ENCODE peak calls at places on chromosomes 7 and 10, in six cellular contexts. W is H1, Q is IMR-90, T is H9, I is neuronal stem cell, P is trophoblast cell. S is an unnamed sample.

GRCh38 chr7:24980695-24981543 is 941 bp upstream of the OSBPL3 start:
- DNase-seq in I (no peak), W (peak; percentile 50), Q (peak; percentile 36), T (peak; percentile 49), P (peak; percentile 67), S (peak; percentile 60)

GRCh38 chr7:127258111-127258510 is 5.4 kb upstream of the GRM8 start:
- DNase-seq in P (no peak), Q (no peak), W (no peak), I (no peak), T (no peak), S (no peak)

GRCh38 chr10:86128360-86128759 is 238.2 kb downstream of the GRID1 start:
- DNase-seq in I (no peak), P (no peak), W (no peak), Q (no peak), T (no peak), S (no peak)

GRCh38 chr7:127943541-127944521 is 87.4 kb downstream of the LRRC4 start:
- DNase-seq in W (no peak), Q (peak; percentile 72), P (no peak), I (no peak), T (no peak), S (no peak)

GRCh38 chr7:39934132-39934531 is 15.9 kb upstream of the CDK13 start:
- DNase-seq in P (no peak), Q (no peak), T (no peak), W (no peak), I (no peak), S (no peak)

GRCh38 chr7:34067406-34067805 is 162.1 kb downstream of the BMPER start:
- DNase-seq in Q (peak; percentile 29), W (no peak), T (no peak), P (no peak), I (no peak), S (no peak)

GRCh38 chr10:80596391-80597257 is 58.9 kb downstream of the SH2D4B start:
- DNase-seq in P (peak; percentile 35), T (peak; percentile 66), Q (peak; percentile 46), W (peak; percentile 63), I (peak; percentile 26), S (peak; percentile 42)

GRCh38 chr10:89389254-89389653 is 3.2 kb upstream of the IFIT1 start:
- DNase-seq in W (no peak), P (no peak), Q (peak; percentile 48), I (no peak), T (no peak), S (peak; percentile 42)

GRCh38 chr7:107560898-107561516 is 2.7 kb downstream of the COG5 start:
- DNase-seq in T (no peak), Q (no peak), W (no peak), I (no peak), P (no peak), S (no peak)

DNA sequence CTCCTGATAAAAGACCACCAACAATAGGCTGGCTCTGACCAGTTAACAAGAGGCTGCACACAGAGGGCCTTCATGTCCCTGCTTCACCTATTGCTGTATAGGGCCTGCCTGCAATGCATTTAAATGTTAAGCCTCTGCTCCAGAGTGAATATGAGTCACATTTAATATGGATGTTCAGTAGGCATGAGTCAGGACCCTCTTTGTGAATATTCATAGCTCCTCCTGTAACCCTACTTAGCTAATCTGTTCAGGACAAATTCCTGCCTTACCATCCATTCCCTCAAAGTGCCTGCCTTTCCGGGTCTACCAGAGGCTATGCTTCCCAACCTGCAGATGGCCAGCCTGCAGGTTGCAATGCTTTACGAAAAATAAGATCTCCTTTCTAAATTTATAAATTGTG is 32.5 kb downstream of the ARHGAP22 start:
- DNase-seq in W (no peak), I (no peak), P (no peak), T (no peak), Q (peak; percentile 73), S (no peak)
- H4K91ac ChIP-seq in W (no peak overlapping the region), I (no peak overlapping the region), P (no peak overlapping the region), T (no peak overlapping the region), Q (no peak overlapping the region), S (no peak overlapping the region)

DNA sequence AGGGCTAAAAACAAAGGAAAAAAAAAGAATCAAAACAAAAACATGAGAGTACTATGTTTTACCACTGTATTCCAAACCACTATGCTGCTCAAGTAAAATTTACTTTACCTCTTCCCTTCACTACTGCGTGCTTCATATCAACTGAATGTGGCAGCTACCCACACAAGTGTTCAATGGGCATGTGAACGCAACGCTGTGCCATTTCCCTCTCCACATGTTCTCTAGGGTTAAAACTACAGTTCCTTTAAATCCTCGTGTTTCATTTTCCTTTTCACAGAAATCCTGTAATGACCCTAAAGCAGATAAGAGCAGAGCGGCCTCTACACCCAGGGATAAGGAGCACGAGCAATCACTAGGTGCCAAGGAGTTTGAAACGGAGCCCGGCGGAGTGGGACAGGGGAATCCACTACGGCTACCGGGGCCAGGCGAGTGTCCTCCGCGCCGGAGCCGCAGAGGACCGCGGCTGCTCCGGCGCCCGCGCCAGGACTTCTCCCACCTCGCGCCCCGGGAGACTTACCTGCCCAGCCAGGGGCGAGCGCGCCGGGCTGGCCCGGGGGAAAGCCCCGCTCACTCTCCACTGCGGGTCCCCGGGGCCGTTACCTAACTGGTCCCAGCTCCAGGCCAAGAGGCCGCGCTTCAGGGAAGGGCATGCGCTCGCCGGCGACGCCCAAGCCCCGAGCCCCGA is 810 bp downstream of the NAMPT start:
- DNase-seq in T (no peak), W (no peak), I (peak; percentile 27), Q (peak; percentile 37), P (peak; percentile 63), S (peak; percentile 63)
- H3K18ac ChIP-seq in T (no peak overlapping the region), W (no peak overlapping the region), I (peak overlapping the region; percentile 90), Q (peak overlapping the region; percentile 5), P (peak overlapping the region; percentile 94), S (peak overlapping the region; percentile 81)

DNA sequence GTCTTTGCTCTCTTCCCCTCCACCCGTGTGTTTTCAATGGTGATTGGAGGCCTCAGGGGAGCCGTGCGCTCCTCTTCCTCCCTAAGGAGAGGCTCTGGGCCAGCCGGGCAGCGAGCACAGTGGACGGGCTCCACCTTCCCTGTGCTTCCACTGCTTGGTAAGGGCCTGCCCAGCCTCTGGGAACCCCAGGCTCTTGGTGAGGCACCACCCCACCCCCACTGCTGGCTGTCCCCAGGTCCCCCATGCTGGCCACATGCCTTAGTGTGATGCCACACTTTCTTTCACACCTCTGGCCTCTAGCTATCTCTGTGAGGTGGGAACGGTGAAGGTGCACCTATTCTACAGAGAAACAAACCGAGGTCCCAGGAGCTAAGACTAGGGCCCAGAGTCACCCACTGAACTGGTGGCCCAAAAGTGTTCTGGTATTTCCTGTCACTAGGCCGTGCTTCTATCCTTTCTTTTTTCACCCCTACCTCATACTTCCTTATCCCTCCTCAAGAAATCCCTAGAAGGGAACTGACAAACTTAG is 53.3 kb downstream of the UNC5B start:
- DNase-seq in I (no peak), W (no peak), T (no peak), Q (no peak), P (no peak), S (no peak)
- H2BK120ac ChIP-seq in I (peak overlapping the region; percentile 11), W (peak overlapping the region; percentile 36), T (no peak overlapping the region), Q (peak overlapping the region; percentile 80), P (peak overlapping the region; percentile 50), S (no peak overlapping the region)

GRCh38 chr10:7421519-7421918 is 10.7 kb upstream of the SFMBT2 start:
- DNase-seq in Q (no peak), I (no peak), W (no peak), P (no peak), T (no peak), S (no peak)

GRCh38 chr10:7417103-7417623 is 6.3 kb upstream of the SFMBT2 start:
- DNase-seq in P (no peak), Q (peak; percentile 64), T (no peak), W (no peak), I (no peak), S (peak; percentile 54)

GRCh38 chr10:7419998-7420397 is 9.2 kb upstream of the SFMBT2 start:
- DNase-seq in W (no peak), T (no peak), Q (no peak), P (no peak), I (no peak), S (no peak)

GRCh38 chr10:7412482-7413251 is 1.8 kb upstream of the SFMBT2 start:
- DNase-seq in T (peak; percentile 79), W (peak; percentile 83), P (no peak), I (no peak), Q (no peak), S (peak; percentile 33)

GRCh38 chr10:7417807-7418206 is 7.0 kb upstream of the SFMBT2 start:
- DNase-seq in P (no peak), Q (no peak), W (no peak), I (no peak), T (no peak), S (no peak)
- H4K91ac ChIP-seq in P (no peak overlapping the region), Q (no peak overlapping the region), W (no peak overlapping the region), I (no peak overlapping the region), T (no peak overlapping the region), S (no peak overlapping the region)

GRCh38 chr10:112812571-112812970 is 137.5 kb upstream of the TCF7L2 start:
- DNase-seq in P (no peak), I (no peak), Q (no peak), W (no peak), T (no peak), S (no peak)
- H3K18ac ChIP-seq in P (peak overlapping the region; percentile 49), I (peak overlapping the region; percentile 55), Q (peak overlapping the region; percentile 18), W (peak overlapping the region; percentile 95), T (peak overlapping the region; percentile 23), S (peak overlapping the region; percentile 82)

GRCh38 chr10:29105516-29106215 is 183.2 kb upstream of the LYZL1 start:
- DNase-seq in Q (peak; percentile 86), P (peak; percentile 15), W (no peak), I (no peak), T (no peak), S (peak; percentile 62)

GRCh38 chr10:29109700-29110099 is 179.2 kb upstream of the LYZL1 start:
- DNase-seq in P (no peak), I (no peak), Q (no peak), W (no peak), T (no peak), S (no peak)

GRCh38 chr10:29110172-29110571 is 178.7 kb upstream of the LYZL1 start:
- DNase-seq in T (no peak), W (no peak), I (no peak), P (no peak), Q (no peak), S (no peak)

GRCh38 chr10:29106287-29106686 is 182.6 kb upstream of the LYZL1 start:
- DNase-seq in P (no peak), Q (no peak), W (no peak), T (no peak), I (no peak), S (peak; percentile 8)

DNA sequence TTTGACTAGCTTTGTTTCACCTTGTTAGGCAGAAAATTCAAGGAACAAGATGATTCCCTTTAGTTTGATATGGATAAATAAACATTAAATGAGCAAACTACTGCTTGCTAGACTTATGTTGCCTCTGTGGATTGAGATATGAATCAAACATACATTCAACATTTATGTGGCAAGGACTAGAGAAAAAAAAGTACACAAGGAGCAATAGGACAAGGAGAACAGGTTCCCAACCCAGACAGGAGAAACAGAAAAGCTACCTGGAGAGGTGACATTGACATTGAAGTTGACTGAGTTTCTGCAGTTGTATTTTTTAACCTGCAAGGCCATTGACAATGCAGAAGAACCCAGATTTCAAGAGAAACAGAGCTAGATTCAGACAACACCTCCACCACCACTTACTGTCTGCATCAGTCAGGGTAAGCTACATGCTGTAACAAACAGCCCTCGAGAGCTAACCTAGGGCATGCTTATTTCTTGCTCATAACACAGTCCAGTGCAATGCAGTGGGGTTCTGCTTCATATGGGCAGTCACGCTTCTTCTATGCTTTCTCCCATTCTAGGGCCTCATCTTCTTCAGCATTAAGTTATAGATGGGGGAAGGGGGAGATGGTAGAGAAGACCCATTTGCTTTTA is 180.9 kb upstream of the LYZL1 start:
- DNase-seq in P (no peak), Q (no peak), W (no peak), I (no peak), T (no peak), S (no peak)
- H2BK120ac ChIP-seq in P (peak overlapping the region; percentile 94), Q (peak overlapping the region; percentile 11), W (no peak overlapping the region), I (no peak overlapping the region), T (no peak overlapping the region), S (no peak overlapping the region)

S was measured in mesenchymal stem cell.